ENCODE peak calls at places on chromosomes 6 and 20, in eight cellular contexts. K is stomach, G is upper lobe of left lung, C is SK-N-SH, O is sigmoid colon, U is HepG2, E is H1, M is K562. N is an unnamed sample.

GRCh38 chr6:91304506-91304905 is 717.6 kb upstream of the MAP3K7 start:
- DNase-seq in M (no peak), E (no peak), C (no peak), G (no peak), U (no peak), K (no peak), O (no peak), N (no peak)

GRCh38 chr6:127343753-127344659 is 597 bp upstream of the ECHDC1 start:
- DNase-seq in U (peak; percentile 25), C (peak; percentile 30), M (peak; percentile 15), O (no peak), K (no peak), E (no peak), G (no peak), N (no peak)

GRCh38 chr20:51398083-51398482 is 144.4 kb downstream of the NFATC2 start:
- DNase-seq in C (no peak), M (no peak), G (no peak), O (no peak), E (no peak), U (no peak), K (no peak), N (no peak)

GRCh38 chr6:147508073-147508870 is at the start of gene SAMD5:
- DNase-seq in K (peak; percentile 65), E (peak; percentile 74), C (peak; percentile 53), G (peak; percentile 92), U (peak; percentile 4), O (peak; percentile 70), M (peak; percentile 91), N (peak; percentile 74)

GRCh38 chr6:85250586-85251216 is 199.2 kb upstream of the NT5E start:
- DNase-seq in E (no peak), M (no peak), O (no peak), U (peak; percentile 3), G (no peak), C (no peak), K (no peak), N (no peak)

GRCh38 chr6:126064994-126065401 is 78.7 kb downstream of the TRMT11 start:
- DNase-seq in M (peak; percentile 57), K (peak; percentile 38), G (no peak), O (no peak), E (no peak), C (peak; percentile 36), U (no peak), N (no peak)

GRCh38 chr6:79872986-79873385 is 74.4 kb downstream of the ELOVL4 start:
- DNase-seq in K (no peak), C (no peak), O (no peak), U (no peak), M (no peak), G (no peak), E (no peak), N (no peak)

GRCh38 chr6:11056871-11057270 is 12.8 kb upstream of the ELOVL2 start:
- DNase-seq in K (no peak), C (no peak), O (no peak), M (no peak), E (no peak), U (no peak), G (no peak), N (no peak)

GRCh38 chr6:90454835-90455427 is 131.9 kb downstream of the MAP3K7 start:
- DNase-seq in E (no peak), M (no peak), O (no peak), G (no peak), K (no peak), C (no peak), U (no peak), N (no peak)

GRCh38 chr6:52598123-52598823 is 21.4 kb upstream of the TRAM2 start:
- DNase-seq in E (peak; percentile 87), M (peak; percentile 89), K (peak; percentile 46), U (peak; percentile 100), G (no peak), C (peak; percentile 74), O (peak; percentile 84), N (peak; percentile 52)

GRCh38 chr20:31604567-31605030 is 490 bp upstream of the ID1 start:
- DNase-seq in M (no peak), C (no peak), E (no peak), K (no peak), O (no peak), U (peak; percentile 48), G (no peak), N (no peak)

GRCh38 chr6:37576336-37576737 is 76.6 kb upstream of the CCDC167 start:
- DNase-seq in G (no peak), E (no peak), C (no peak), U (no peak), O (no peak), M (no peak), K (no peak), N (no peak)

GRCh38 chr6:56804996-56805395 is 149.9 kb upstream of the BEND6 start:
- DNase-seq in E (no peak), U (no peak), K (no peak), M (no peak), G (no peak), O (no peak), C (no peak), N (no peak)

GRCh38 chr6:316753-317038 is 24.4 kb downstream of the DUSP22 start:
- DNase-seq in K (no peak), G (no peak), E (no peak), C (no peak), O (no peak), M (no peak), U (no peak), N (no peak)

GRCh38 chr6:44131880-44132279 is 4.5 kb downstream of the TMEM63B start:
- DNase-seq in E (no peak), K (no peak), O (no peak), G (no peak), C (no peak), M (no peak), U (no peak), N (peak; percentile 75)

GRCh38 chr6:3747100-3747737 is 4.3 kb downstream of the PXDC1 start:
- DNase-seq in G (no peak), K (no peak), M (no peak), C (no peak), U (no peak), O (no peak), E (no peak), N (peak; percentile 7)

GRCh38 chr6:3748208-3748701 is 3.3 kb downstream of the PXDC1 start:
- DNase-seq in E (peak; percentile 81), G (no peak), O (no peak), M (peak; percentile 80), U (peak; percentile 85), K (peak; percentile 72), C (peak; percentile 86), N (peak; percentile 68)

GRCh38 chr6:3745566-3746118 is 5.9 kb downstream of the PXDC1 start:
- DNase-seq in G (no peak), C (no peak), U (no peak), M (no peak), E (no peak), K (no peak), O (no peak), N (peak; percentile 3)

GRCh38 chr6:3746119-3746691 is 5.3 kb downstream of the PXDC1 start:
- DNase-seq in K (peak; percentile 25), C (no peak), M (no peak), O (no peak), G (no peak), E (no peak), U (no peak), N (peak; percentile 16)

DNA sequence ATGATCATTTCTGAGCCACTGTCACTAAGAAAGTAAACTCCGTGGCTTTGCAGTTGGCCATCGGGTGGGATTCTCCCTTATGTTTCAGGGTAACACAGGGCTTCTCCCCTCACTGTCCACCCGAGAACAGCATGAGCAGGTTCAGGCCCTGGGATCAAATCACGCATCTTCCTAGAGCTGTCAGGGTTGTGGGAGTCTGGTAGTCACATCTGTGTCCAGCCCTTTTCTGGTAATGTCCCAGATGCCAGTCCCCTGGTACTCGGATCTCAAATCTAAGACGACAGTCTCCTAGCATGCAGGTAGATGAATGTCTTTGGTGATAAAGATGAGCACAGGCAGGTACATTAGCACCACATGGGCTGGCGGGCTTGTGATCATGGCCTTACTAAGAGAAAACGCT is 4.8 kb downstream of the PXDC1 start:
- DNase-seq in K (no peak), U (no peak), O (no peak), C (no peak), E (no peak), G (no peak), M (no peak), N (no peak)
- TF ChIP-seq POLR2AphosphoS5 in K (no peak), U (no peak), O (no peak), C (no peak), E (no peak), G (no peak), M (no peak), N (no peak)

DNA sequence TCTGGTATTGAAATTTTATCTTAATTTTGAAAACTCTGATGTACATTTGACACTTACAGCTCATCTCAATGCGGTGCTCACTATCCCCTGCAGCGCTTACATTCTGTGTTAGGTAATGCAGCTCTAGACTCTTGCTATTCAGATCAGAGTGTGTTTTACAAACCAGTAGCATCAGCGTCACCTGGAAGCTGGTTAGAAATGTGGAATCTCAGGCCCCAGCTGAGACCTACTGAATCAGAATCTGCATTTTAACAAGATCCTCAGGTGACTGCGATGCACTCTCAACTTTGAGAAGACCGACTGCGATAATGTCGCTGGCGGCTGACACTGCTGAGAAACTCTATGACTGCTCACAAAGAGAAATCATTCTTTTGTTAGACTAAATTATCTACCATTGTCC is 140.3 kb upstream of the BTBD3 start:
- DNase-seq in E (no peak), M (no peak), U (no peak), C (no peak), O (no peak), G (no peak), K (no peak), N (no peak)
- H3K4me3 ChIP-seq in E (no peak overlapping the region), M (no peak overlapping the region), U (no peak overlapping the region), C (peak overlapping the region; percentile 44), O (no peak overlapping the region), G (peak overlapping the region; percentile 21), K (no peak overlapping the region), N (no peak overlapping the region)

DNA sequence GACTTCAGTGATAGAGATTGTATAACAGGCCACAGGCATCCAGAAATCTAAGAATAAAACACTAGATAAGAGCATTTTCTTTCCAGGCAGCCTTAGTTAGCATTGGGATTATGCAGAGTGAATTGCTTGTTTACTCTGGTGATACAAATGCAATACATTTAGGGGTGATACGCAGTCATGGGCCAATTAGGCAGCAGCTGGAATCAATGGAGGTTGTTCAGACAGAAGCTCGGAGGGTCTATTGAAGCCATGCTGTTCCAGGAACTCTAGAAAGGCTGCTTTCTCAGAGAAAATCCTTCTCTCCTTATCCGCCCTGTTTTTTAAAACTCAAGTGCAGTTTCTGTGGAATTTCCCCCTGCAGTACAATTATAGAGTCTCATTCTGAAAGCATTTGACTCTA is 364.3 kb upstream of the HS3ST5 start:
- DNase-seq in G (no peak), E (no peak), U (no peak), C (no peak), K (no peak), O (no peak), M (no peak), N (no peak)
- TF ChIP-seq EP300 in G (no peak), E (no peak), U (no peak), C (no peak), K (no peak), O (no peak), M (no peak), N (no peak)

DNA sequence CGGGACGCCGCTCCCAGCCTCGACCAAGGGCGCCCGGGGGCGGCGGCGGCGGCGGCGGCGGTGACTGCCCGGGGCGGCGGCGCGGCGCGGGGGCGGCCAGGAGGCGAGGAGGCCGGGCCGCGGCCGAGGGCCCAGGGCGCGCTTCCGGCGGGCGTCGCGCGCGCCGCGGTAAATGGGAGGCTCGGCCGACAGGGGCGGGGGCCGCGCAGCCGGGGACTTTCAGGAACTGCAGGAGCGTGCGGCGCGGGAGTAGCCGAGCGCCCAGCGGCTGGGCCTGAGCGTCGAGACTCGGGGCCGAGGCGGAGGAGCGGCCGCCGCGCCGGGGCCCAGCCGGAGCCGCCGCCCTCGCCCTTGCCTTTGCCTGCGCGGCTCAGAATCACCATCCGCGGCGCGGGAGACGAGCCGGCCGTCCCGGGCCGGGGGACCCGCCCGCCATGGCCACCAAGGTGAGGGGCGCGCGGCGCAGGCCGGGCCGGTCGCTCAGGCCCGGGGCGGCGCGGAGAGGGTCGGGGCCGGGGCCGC is at the start of gene SNX9:
- DNase-seq in C (peak; percentile 92), M (peak; percentile 89), K (peak; percentile 84), U (peak; percentile 54), G (peak; percentile 95), O (peak; percentile 90), E (peak; percentile 72), N (peak; percentile 83)
- TF ChIP-seq POLR2AphosphoS5 in C (peak; percentile 31), M (peak; percentile 55), K (peak; percentile 6), U (no peak), G (peak; percentile 64), O (peak; percentile 74), E (no peak), N (peak; percentile 51)